ENCODE peak calls at places on chromosome 4, in ten cellular contexts. One of them, this sample, is unnamed. For H3K4me1, the result is how much of the 10 kb centered on the place peaks cover.

GRCh38 chr4:174222266-174222872 is 61.1 kb downstream of the FBXO8 start:
- DNase-seq in suprapubic skin: no peak
- DNase-seq in uterus: no peak
- DNase-seq in A549: no peak
- DNase-seq in spleen: no peak
- DNase-seq in prostate gland: no peak
- DNase-seq in heart left ventricle: no peak
- DNase-seq in stomach: no peak
- DNase-seq in body of pancreas: peak
- DNase-seq in IMR-90: peak
- DNase-seq in this sample: no peak

GRCh38 chr4:151012836-151013235 is 2.2 kb downstream of the LRBA start:
- DNase-seq in suprapubic skin: no peak
- DNase-seq in uterus: no peak
- DNase-seq in A549: no peak
- DNase-seq in spleen: no peak
- DNase-seq in prostate gland: peak
- DNase-seq in heart left ventricle: no peak
- DNase-seq in stomach: peak
- DNase-seq in body of pancreas: peak
- DNase-seq in IMR-90: no peak
- DNase-seq in this sample: no peak

GRCh38 chr4:55444822-55445221 is 49.1 kb downstream of the TMEM165 start:
- DNase-seq in suprapubic skin: no peak
- DNase-seq in uterus: no peak
- DNase-seq in A549: no peak
- DNase-seq in spleen: no peak
- DNase-seq in prostate gland: no peak
- DNase-seq in heart left ventricle: no peak
- DNase-seq in stomach: no peak
- DNase-seq in body of pancreas: peak
- DNase-seq in IMR-90: peak
- DNase-seq in this sample: no peak

GRCh38 chr4:78565971-78566372 is 14.4 kb downstream of the ANXA3 start:
- DNase-seq in suprapubic skin: no peak
- DNase-seq in uterus: no peak
- DNase-seq in A549: peak
- DNase-seq in spleen: no peak
- DNase-seq in prostate gland: no peak
- DNase-seq in heart left ventricle: no peak
- DNase-seq in stomach: no peak
- DNase-seq in body of pancreas: peak
- DNase-seq in IMR-90: peak
- DNase-seq in this sample: no peak

GRCh38 chr4:185209031-185209851 is at the start of gene SNX25:
- DNase-seq in suprapubic skin: peak
- DNase-seq in uterus: peak
- DNase-seq in A549: peak
- DNase-seq in spleen: peak
- DNase-seq in prostate gland: peak
- DNase-seq in heart left ventricle: peak
- DNase-seq in stomach: peak
- DNase-seq in body of pancreas: peak
- DNase-seq in IMR-90: peak
- DNase-seq in this sample: peak

GRCh38 chr4:187171731-187172339 is 448.2 kb upstream of the FAT1 start:
- DNase-seq in suprapubic skin: no peak
- DNase-seq in uterus: no peak
- DNase-seq in A549: no peak
- DNase-seq in spleen: no peak
- DNase-seq in prostate gland: no peak
- DNase-seq in heart left ventricle: no peak
- DNase-seq in stomach: no peak
- DNase-seq in body of pancreas: no peak
- DNase-seq in IMR-90: peak
- DNase-seq in this sample: no peak

GRCh38 chr4:100981447-100982204 is 365.7 kb downstream of the PPP3CA start:
- DNase-seq in suprapubic skin: no peak
- DNase-seq in uterus: no peak
- DNase-seq in A549: no peak
- DNase-seq in spleen: peak
- DNase-seq in prostate gland: no peak
- DNase-seq in heart left ventricle: no peak
- DNase-seq in stomach: no peak
- DNase-seq in body of pancreas: peak
- DNase-seq in IMR-90: peak
- DNase-seq in this sample: no peak

GRCh38 chr4:6137747-6138135 is 62.6 kb downstream of the JAKMIP1 start:
- DNase-seq in suprapubic skin: no peak
- DNase-seq in uterus: no peak
- DNase-seq in A549: no peak
- DNase-seq in spleen: peak
- DNase-seq in prostate gland: no peak
- DNase-seq in heart left ventricle: no peak
- DNase-seq in stomach: no peak
- DNase-seq in body of pancreas: no peak
- DNase-seq in IMR-90: no peak
- DNase-seq in this sample: peak

GRCh38 chr4:163915896-163916295 is 421.4 kb downstream of the TMA16 start:
- DNase-seq in suprapubic skin: no peak
- DNase-seq in uterus: no peak
- DNase-seq in A549: no peak
- DNase-seq in spleen: no peak
- DNase-seq in prostate gland: no peak
- DNase-seq in heart left ventricle: no peak
- DNase-seq in stomach: no peak
- DNase-seq in body of pancreas: no peak
- DNase-seq in IMR-90: no peak
- DNase-seq in this sample: no peak

DNA sequence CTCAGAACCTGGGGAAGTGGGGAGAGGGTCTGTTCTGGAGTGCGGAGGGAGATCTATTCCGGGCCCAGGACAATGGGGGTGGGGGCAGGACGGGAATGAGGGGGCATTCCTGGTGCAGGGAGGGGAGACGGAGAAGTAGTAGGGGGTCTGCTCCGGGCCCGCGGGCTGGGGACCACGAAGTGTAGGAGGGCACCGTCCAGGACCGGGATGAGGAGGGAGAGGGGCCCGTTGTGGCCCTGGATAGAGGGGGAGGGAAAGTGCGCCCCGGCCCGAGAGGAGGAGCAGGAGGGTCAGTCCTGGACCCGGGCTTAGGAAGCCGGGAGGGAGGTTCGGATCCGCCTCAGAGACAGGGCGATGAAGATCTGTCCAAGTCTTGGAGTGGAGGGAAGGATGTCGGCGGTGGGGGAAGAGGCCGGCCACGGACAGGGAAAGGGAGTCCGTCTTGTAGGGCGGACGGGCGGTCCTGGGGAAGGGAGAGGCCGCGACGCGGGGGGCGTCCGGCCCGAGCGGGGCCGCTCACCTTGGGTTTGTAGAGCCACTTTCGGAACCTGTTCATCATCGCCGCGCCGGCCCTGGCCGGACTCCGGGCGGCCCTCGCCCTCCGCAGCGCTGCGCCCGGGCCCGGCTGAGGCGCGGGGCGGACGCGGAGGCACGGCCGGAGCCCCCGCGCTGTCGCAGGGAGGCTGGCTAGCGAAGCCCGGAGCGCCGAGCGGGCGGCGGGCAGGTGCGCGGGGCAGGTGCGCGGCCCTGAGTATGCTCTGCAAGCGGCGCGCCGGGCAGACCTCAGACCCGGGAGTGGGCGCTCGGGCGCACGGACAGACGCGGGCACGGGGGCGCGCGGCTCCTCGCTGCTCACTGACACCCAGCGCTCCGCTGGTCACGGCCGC is at the start of gene ZFYVE28:
- DNase-seq in suprapubic skin: no peak
- DNase-seq in uterus: no peak
- DNase-seq in A549: peak
- DNase-seq in spleen: peak
- DNase-seq in prostate gland: no peak
- DNase-seq in heart left ventricle: no peak
- DNase-seq in stomach: no peak
- DNase-seq in body of pancreas: peak
- DNase-seq in IMR-90: no peak
- DNase-seq in this sample: no peak
- TF ChIP-seq POLR2A in suprapubic skin: no peak
- TF ChIP-seq POLR2A in uterus: peak
- TF ChIP-seq POLR2A in A549: peak
- TF ChIP-seq POLR2A in spleen: no peak
- TF ChIP-seq POLR2A in prostate gland: no peak
- TF ChIP-seq POLR2A in heart left ventricle: peak
- TF ChIP-seq POLR2A in stomach: no peak
- TF ChIP-seq POLR2A in body of pancreas: no peak
- TF ChIP-seq POLR2A in IMR-90: no peak
- TF ChIP-seq POLR2A in this sample: no peak

DNA sequence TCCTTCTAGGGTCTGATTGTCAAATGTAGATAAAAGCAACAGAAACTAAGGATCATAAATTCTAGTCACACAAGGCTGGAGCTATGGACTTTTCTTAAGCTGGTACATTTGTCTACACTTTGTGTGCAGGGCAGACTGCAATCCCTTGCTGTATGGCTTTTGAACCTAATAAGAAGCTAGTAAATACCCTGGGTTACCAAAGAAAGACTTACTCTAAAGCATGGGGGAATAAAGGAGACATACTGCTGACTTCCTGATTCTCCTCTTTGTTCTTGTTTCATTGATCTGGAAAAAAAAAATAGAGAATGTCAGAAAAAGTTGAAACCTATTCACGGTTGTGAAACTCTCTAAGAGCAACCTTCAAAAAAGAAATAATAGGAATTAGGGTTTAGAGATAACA is 216.6 kb upstream of the TLL1 start:
- DNase-seq in suprapubic skin: no peak
- DNase-seq in uterus: no peak
- DNase-seq in A549: no peak
- DNase-seq in spleen: no peak
- DNase-seq in prostate gland: no peak
- DNase-seq in heart left ventricle: no peak
- DNase-seq in stomach: no peak
- DNase-seq in body of pancreas: no peak
- DNase-seq in IMR-90: no peak
- DNase-seq in this sample: no peak
- H3K4me3 ChIP-seq in suprapubic skin: no peak
- H3K4me3 ChIP-seq in uterus: no peak
- H3K4me3 ChIP-seq in A549: no peak
- H3K4me3 ChIP-seq in spleen: no peak
- H3K4me3 ChIP-seq in prostate gland: no peak
- H3K4me3 ChIP-seq in heart left ventricle: no peak
- H3K4me3 ChIP-seq in stomach: no peak
- H3K4me3 ChIP-seq in body of pancreas: no peak
- H3K4me3 ChIP-seq in IMR-90: no peak
- H3K4me3 ChIP-seq in this sample: no peak

DNA sequence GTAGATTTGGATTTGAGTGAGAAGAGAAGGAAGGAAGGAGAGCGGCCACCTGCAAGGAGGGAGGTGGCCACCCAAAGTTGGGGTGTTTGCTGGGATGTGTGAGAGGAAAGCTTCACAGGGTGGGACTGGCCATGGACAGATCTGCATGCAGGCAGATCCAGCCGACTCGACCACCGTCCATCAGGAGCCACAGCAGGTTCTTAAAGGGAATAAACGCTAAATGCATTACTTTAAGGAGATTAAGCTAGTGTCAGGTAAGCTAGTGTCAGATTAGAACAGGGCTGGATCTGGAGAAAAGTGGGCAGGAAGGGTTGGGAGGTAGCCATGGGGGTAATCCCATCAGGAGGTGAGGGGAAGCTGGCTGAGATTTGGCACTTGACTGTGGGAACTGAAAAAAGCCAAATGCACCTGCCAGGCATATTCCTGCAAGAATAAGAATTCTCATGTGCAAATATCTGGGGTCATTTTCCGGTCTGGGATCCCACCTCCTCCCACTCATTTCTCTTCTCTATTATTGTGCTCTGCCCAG is 79.6 kb downstream of the MGST2 start:
- DNase-seq in suprapubic skin: no peak
- DNase-seq in uterus: no peak
- DNase-seq in A549: no peak
- DNase-seq in spleen: no peak
- DNase-seq in prostate gland: no peak
- DNase-seq in heart left ventricle: no peak
- DNase-seq in stomach: no peak
- DNase-seq in body of pancreas: no peak
- DNase-seq in IMR-90: no peak
- DNase-seq in this sample: no peak
- H3K4me1 ChIP-seq in suprapubic skin: under half
- H3K4me1 ChIP-seq in uterus: under half
- H3K4me1 ChIP-seq in A549: under half
- H3K4me1 ChIP-seq in spleen: under half
- H3K4me1 ChIP-seq in prostate gland: under half
- H3K4me1 ChIP-seq in heart left ventricle: under half
- H3K4me1 ChIP-seq in stomach: under half
- H3K4me1 ChIP-seq in body of pancreas: under half
- H3K4me1 ChIP-seq in IMR-90: under half
- H3K4me1 ChIP-seq in this sample: under half

DNA sequence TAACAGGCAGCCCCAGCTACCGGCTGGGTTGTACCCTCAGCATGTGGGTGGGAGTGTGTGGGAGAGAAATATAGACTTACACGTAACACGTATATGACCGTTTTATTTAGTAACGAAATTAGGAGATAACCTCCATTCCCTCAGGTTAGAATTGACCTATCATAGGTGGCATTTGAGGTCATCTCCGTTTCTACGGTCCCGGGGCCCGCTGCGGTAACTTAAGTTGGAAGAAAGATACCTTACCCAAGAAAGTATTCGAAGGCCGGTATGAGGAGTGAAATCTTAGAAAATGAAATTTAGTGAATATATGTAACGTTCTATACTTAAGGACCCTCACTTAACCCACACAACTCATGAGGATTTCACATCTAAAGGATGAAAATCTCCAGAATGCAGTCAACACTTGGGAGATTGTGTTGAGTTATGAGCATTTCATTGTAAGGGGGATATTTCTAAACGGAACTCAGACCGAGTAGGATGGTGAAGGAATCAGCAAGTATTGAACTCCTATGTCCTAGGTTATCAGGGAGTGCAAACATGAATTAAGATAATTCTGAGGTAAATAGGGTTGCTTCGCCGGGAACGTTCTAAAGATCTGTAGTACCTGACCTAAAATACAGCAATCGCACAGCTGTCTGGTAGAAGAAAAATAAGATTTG is 906 bp downstream of the CISD2 start:
- DNase-seq in suprapubic skin: no peak
- DNase-seq in uterus: no peak
- DNase-seq in A549: no peak
- DNase-seq in spleen: no peak
- DNase-seq in prostate gland: no peak
- DNase-seq in heart left ventricle: no peak
- DNase-seq in stomach: no peak
- DNase-seq in body of pancreas: no peak
- DNase-seq in IMR-90: peak
- DNase-seq in this sample: no peak
- TF ChIP-seq POLR2A in suprapubic skin: no peak
- TF ChIP-seq POLR2A in uterus: no peak
- TF ChIP-seq POLR2A in A549: no peak
- TF ChIP-seq POLR2A in spleen: no peak
- TF ChIP-seq POLR2A in prostate gland: no peak
- TF ChIP-seq POLR2A in heart left ventricle: no peak
- TF ChIP-seq POLR2A in stomach: no peak
- TF ChIP-seq POLR2A in body of pancreas: no peak
- TF ChIP-seq POLR2A in IMR-90: no peak
- TF ChIP-seq POLR2A in this sample: no peak

GRCh38 chr4:20984011-20984836 is 284.0 kb downstream of the PACRGL start:
- DNase-seq in suprapubic skin: no peak
- DNase-seq in uterus: peak
- DNase-seq in A549: no peak
- DNase-seq in spleen: no peak
- DNase-seq in prostate gland: no peak
- DNase-seq in heart left ventricle: no peak
- DNase-seq in stomach: no peak
- DNase-seq in body of pancreas: no peak
- DNase-seq in IMR-90: no peak
- DNase-seq in this sample: peak
- H3K4me3 ChIP-seq in suprapubic skin: no peak
- H3K4me3 ChIP-seq in uterus: no peak
- H3K4me3 ChIP-seq in A549: no peak
- H3K4me3 ChIP-seq in spleen: no peak
- H3K4me3 ChIP-seq in prostate gland: no peak
- H3K4me3 ChIP-seq in heart left ventricle: no peak
- H3K4me3 ChIP-seq in stomach: peak
- H3K4me3 ChIP-seq in body of pancreas: no peak
- H3K4me3 ChIP-seq in IMR-90: no peak
- H3K4me3 ChIP-seq in this sample: peak